ENCODE peak calls at places on chromosome 19, in seven cellular contexts. W is AG09319, P is B cell, X is endothelial cell, O is osteoblast, G is foreskin fibroblast, L is astrocyte. B is an unnamed sample.

GRCh38 chr19:56315076-56315828 is 613 bp upstream of the ZSCAN5A start:
- DNase-seq in O (peak; percentile 97), P (peak; percentile 90), X (peak; percentile 83), L (peak; percentile 96), W (peak; percentile 89), G (peak; percentile 96), B (peak; percentile 86)

GRCh38 chr19:38033658-38034150 is 126.7 kb downstream of the SIPA1L3 start:
- DNase-seq in W (no peak), G (no peak), L (peak; percentile 77), O (no peak), X (no peak), P (peak; percentile 84), B (no peak)

GRCh38 chr19:38898788-38899446 is 501 bp downstream of the SIRT2 start:
- DNase-seq in X (no peak), W (no peak), L (peak; percentile 10), G (peak; percentile 22), P (no peak), O (peak; percentile 87), B (peak; percentile 9)

GRCh38 chr19:28497887-28498286 is 715.1 kb downstream of the UQCRFS1 start:
- DNase-seq in W (no peak), G (no peak), L (no peak), O (no peak), P (no peak), X (no peak), B (no peak)

GRCh38 chr19:55508120-55508519 is 19.9 kb downstream of the SSC5D start:
- DNase-seq in X (no peak), O (no peak), L (no peak), W (no peak), P (no peak), G (no peak), B (no peak)

GRCh38 chr19:21143846-21144245 is 2.0 kb downstream of the ZNF431 start:
- DNase-seq in P (no peak), G (no peak), L (peak; percentile 10), X (no peak), W (no peak), O (peak; percentile 19), B (no peak)

GRCh38 chr19:55927991-55928390 is 4.1 kb downstream of the NLRP13 start:
- DNase-seq in P (no peak), G (no peak), L (no peak), O (no peak), W (no peak), X (no peak), B (no peak)

GRCh38 chr19:15222738-15223648 is 9.3 kb downstream of the EPHX3 start:
- DNase-seq in L (peak; percentile 88), W (peak; percentile 91), G (peak; percentile 97), X (peak; percentile 92), P (peak; percentile 85), O (peak; percentile 100), B (peak; percentile 91)

GRCh38 chr19:6632002-6632621 is 37.8 kb downstream of the TNFSF14 start:
- DNase-seq in G (peak; percentile 42), W (peak; percentile 40), O (peak; percentile 73), L (peak; percentile 39), X (peak; percentile 67), P (peak; percentile 87), B (peak; percentile 90)

GRCh38 chr19:19379527-19379926 is 25.9 kb upstream of the GATAD2A start:
- DNase-seq in P (no peak), X (no peak), W (no peak), O (no peak), L (no peak), G (no peak), B (no peak)

GRCh38 chr19:19550454-19550842 is 12.4 kb downstream of the CILP2 start:
- DNase-seq in P (no peak), X (no peak), W (no peak), O (peak; percentile 93), G (no peak), L (peak; percentile 86), B (no peak)

GRCh38 chr19:51195616-51196015 is 29.3 kb upstream of the CD33 start:
- DNase-seq in L (no peak), G (no peak), W (no peak), P (no peak), O (no peak), X (no peak), B (no peak)

GRCh38 chr19:11658954-11659353 is 61.7 kb downstream of the ZNF627 start:
- DNase-seq in P (no peak), O (no peak), G (no peak), W (no peak), X (no peak), L (no peak), B (no peak)

GRCh38 chr19:51660975-51661600 is 14.5 kb upstream of the SIGLEC14 start:
- DNase-seq in X (peak; percentile 87), P (peak; percentile 84), L (peak; percentile 40), G (peak; percentile 71), W (no peak), O (peak; percentile 90), B (peak; percentile 88)

GRCh38 chr19:29923653-29924052 is 18.4 kb upstream of the URI1 start:
- DNase-seq in L (no peak), W (no peak), O (no peak), X (no peak), G (no peak), P (no peak), B (no peak)
- TF ChIP-seq CTCF in L (no peak), W (no peak), O (no peak), X (no peak), G (no peak), P (no peak), B (no peak)

DNA sequence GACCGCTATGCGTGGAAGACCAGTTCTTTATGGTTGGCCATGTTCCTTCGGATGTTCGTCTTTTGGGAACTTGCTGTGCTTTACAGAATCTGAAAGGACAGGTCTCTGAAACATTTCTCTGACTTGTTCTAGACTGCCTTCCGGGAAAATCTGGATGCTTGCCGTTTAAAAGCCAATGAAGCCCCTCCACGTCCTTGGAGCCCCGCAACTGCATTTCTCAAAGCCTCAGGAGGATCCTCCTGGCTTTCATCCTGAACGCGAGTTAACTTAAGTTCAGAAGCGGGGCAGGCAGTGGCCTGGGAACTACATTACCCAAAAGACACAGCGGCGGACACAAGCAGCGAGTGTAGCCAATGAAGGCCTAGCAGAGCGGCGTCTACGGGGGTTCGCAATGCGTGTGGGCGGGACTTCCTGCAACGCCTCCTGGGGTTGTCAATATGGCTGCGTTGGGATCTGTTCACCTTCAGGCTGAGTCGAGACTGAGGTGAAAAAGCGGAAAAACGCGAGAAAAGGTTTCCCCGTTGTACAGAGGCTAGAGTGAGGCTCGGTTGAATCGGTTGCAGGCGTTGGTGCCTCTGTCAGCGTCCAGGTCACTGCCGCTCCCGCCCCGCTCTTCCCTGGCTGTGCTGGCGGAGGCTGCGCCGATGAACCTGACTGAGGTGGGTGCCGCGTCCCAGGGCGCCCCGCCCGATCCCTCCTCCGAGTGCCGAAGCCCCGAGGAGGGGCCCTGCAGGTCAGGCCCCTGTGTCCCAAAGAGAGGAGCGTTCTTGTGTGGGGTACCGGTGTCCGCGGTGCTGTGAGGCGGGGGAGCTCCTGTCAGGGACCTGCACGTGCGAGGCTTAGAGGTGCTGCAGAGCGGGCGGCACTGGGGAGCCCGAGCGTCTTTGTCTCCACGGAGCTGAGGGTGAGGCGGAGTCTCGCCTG is at the start of gene ZNF17:
- DNase-seq in X (peak; percentile 86), O (peak; percentile 97), G (peak; percentile 93), W (peak; percentile 75), L (peak; percentile 90), P (peak; percentile 91), B (peak; percentile 79)
- TF ChIP-seq CTCF in X (no peak), O (no peak), G (no peak), W (no peak), L (no peak), P (no peak), B (no peak)

DNA sequence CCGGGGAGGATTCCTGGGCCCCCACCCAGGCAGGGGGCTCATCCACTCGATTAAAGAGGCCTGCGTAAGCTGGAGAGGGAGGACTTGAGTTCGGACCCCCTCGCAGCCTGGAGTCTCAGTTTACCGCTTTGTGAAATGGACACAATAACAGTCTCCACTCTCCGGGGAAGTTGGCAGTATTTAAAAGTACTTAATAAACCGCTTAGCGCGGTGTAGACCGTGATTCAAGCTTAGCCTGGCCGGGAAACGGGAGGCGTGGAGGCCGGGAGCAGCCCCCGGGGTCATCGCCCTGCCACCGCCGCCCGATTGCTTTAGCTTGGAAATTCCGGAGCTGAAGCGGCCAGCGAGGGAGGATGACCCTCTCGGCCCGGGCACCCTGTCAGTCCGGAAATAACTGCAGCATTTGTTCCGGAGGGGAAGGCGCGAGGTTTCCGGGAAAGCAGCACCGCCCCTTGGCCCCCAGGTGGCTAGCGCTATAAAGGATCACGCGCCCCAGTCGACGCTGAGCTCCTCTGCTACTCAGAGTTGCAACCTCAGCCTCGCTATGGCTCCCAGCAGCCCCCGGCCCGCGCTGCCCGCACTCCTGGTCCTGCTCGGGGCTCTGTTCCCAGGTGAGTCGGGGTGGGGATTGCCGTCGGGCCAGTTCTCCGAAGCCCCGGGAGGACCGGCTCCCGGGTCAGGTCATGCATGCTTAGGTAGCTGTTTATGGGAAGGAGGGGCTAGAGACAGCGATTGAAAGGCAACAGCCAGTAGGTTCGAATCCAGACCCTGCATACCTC is at the start of gene ICAM1:
- DNase-seq in O (peak; percentile 76), X (peak; percentile 77), G (peak; percentile 71), P (peak; percentile 88), W (no peak), L (peak; percentile 45), B (no peak)
- TF ChIP-seq CTCF in O (no peak), X (no peak), G (no peak), P (no peak), W (no peak), L (no peak), B (peak; percentile 23)

DNA sequence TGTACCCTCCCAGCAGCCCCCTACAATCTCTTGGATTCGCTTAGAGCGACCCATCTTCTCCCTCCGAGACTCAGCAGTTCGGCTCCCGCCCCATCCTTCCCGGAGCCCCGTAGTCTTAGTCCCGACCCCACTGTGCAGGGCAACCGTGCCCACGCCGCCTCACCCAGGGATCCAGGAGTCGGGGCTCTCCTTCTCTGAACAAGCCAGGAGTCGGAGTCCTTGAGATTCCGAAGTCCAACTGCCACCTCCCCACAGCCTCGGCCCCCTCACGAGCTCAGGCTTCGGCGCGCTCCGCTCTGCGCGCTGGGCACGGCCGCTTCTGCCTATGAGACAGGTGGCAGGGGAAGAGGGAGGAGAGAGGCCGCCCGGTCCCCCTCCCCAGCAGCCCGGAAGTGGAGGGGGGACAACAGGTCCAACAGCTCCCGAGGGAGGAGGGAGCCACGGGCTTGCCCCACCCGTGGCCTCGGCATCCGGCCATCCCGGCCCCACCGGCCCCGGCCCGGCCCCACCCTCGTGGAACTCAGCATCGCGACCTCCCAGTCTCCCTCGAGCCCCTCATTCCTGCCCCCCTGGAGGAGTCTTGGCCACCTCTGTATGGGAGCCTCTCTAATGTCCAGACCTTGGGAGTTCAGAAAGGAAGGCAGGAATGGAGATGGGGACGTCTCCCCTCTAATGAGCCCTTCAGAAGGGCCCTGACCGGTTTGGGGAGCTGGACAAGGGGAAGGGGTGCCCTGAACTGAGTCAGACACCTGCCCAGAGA is at the start of gene PHLDB3:
- DNase-seq in G (no peak), X (no peak), P (peak; percentile 73), L (no peak), O (peak; percentile 87), W (no peak), B (no peak)
- TF ChIP-seq CTCF in G (no peak), X (no peak), P (no peak), L (no peak), O (no peak), W (no peak), B (no peak)

DNA sequence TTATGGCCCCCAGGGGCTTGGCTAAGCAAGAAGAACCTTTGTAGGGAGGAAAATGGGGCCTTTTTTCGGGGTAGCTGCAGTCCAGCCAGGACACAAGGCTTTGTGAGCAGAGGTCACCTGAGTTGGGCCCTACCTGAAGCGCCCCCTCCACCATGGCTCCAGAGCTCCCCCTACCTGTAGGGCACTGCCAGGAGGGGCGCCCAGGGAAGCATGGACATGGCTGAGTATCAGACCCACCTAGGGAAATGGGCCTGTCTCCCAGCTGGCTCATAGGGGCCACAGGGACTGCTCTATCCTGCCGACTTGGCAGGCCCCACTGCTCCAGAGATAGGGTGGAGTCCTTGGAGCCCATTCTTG is 9.0 kb upstream of the CEBPA start:
- DNase-seq in L (no peak), G (no peak), X (no peak), W (no peak), P (no peak), O (peak; percentile 0), B (no peak)
- TF ChIP-seq CTCF in L (no peak), G (no peak), X (no peak), W (no peak), P (no peak), O (no peak), B (peak; percentile 34)